ENCODE peak calls at places on chromosomes 13 and 19, in ten cellular contexts. One of them, this sample, is unnamed.

GRCh38 chr13:79837741-79838450 is 356.9 kb downstream of the NDFIP2 start:
- DNase-seq in right lobe of liver: no peak
- DNase-seq in Peyer's patch: no peak
- DNase-seq in suprapubic skin: no peak
- DNase-seq in A549: no peak
- DNase-seq in H54: peak
- DNase-seq in upper lobe of left lung: no peak
- DNase-seq in heart left ventricle: no peak
- DNase-seq in IMR-90: peak
- DNase-seq in breast epithelium: no peak
- DNase-seq in this sample: no peak

GRCh38 chr13:50731400-50731799 is 112.1 kb downstream of the DLEU7 start:
- DNase-seq in breast epithelium: no peak
- DNase-seq in IMR-90: peak
- DNase-seq in upper lobe of left lung: no peak
- DNase-seq in heart left ventricle: no peak
- DNase-seq in right lobe of liver: no peak
- DNase-seq in A549: no peak
- DNase-seq in Peyer's patch: no peak
- DNase-seq in H54: no peak
- DNase-seq in suprapubic skin: no peak
- DNase-seq in this sample: no peak

GRCh38 chr13:113656831-113657671 is 947 bp downstream of the ATP4B start:
- DNase-seq in right lobe of liver: no peak
- DNase-seq in H54: no peak
- DNase-seq in IMR-90: no peak
- DNase-seq in breast epithelium: peak
- DNase-seq in A549: no peak
- DNase-seq in upper lobe of left lung: peak
- DNase-seq in heart left ventricle: no peak
- DNase-seq in suprapubic skin: peak
- DNase-seq in Peyer's patch: peak
- DNase-seq in this sample: no peak

GRCh38 chr13:89150362-89150761 is 1479.2 kb downstream of the SLITRK5 start:
- DNase-seq in upper lobe of left lung: no peak
- DNase-seq in suprapubic skin: no peak
- DNase-seq in right lobe of liver: no peak
- DNase-seq in breast epithelium: no peak
- DNase-seq in H54: no peak
- DNase-seq in IMR-90: no peak
- DNase-seq in A549: no peak
- DNase-seq in heart left ventricle: no peak
- DNase-seq in Peyer's patch: no peak
- DNase-seq in this sample: no peak

GRCh38 chr13:48398450-48399095 is 14.3 kb downstream of the LPAR6 start:
- DNase-seq in IMR-90: peak
- DNase-seq in H54: no peak
- DNase-seq in upper lobe of left lung: no peak
- DNase-seq in A549: no peak
- DNase-seq in breast epithelium: no peak
- DNase-seq in right lobe of liver: no peak
- DNase-seq in heart left ventricle: no peak
- DNase-seq in Peyer's patch: no peak
- DNase-seq in suprapubic skin: no peak
- DNase-seq in this sample: no peak

GRCh38 chr13:112918746-112919145 is 50.3 kb upstream of the MCF2L start:
- DNase-seq in right lobe of liver: no peak
- DNase-seq in Peyer's patch: no peak
- DNase-seq in upper lobe of left lung: no peak
- DNase-seq in heart left ventricle: no peak
- DNase-seq in IMR-90: no peak
- DNase-seq in A549: no peak
- DNase-seq in suprapubic skin: no peak
- DNase-seq in breast epithelium: peak
- DNase-seq in H54: no peak
- DNase-seq in this sample: no peak

GRCh38 chr13:113928701-113929627 is 44.9 kb downstream of the C13orf46 start:
- DNase-seq in Peyer's patch: peak
- DNase-seq in right lobe of liver: no peak
- DNase-seq in A549: no peak
- DNase-seq in breast epithelium: peak
- DNase-seq in upper lobe of left lung: peak
- DNase-seq in H54: peak
- DNase-seq in IMR-90: peak
- DNase-seq in suprapubic skin: peak
- DNase-seq in heart left ventricle: peak
- DNase-seq in this sample: no peak

GRCh38 chr19:53102701-53103140 is 501 bp downstream of the ZNF160 start:
- DNase-seq in H54: peak
- DNase-seq in right lobe of liver: peak
- DNase-seq in Peyer's patch: peak
- DNase-seq in breast epithelium: no peak
- DNase-seq in IMR-90: peak
- DNase-seq in A549: no peak
- DNase-seq in upper lobe of left lung: peak
- DNase-seq in suprapubic skin: peak
- DNase-seq in heart left ventricle: peak
- DNase-seq in this sample: peak

GRCh38 chr19:20078696-20079095 is 896 bp downstream of the ZNF90 start:
- DNase-seq in upper lobe of left lung: peak
- DNase-seq in right lobe of liver: no peak
- DNase-seq in IMR-90: peak
- DNase-seq in breast epithelium: no peak
- DNase-seq in suprapubic skin: peak
- DNase-seq in A549: no peak
- DNase-seq in Peyer's patch: peak
- DNase-seq in heart left ventricle: no peak
- DNase-seq in H54: no peak
- DNase-seq in this sample: peak

DNA sequence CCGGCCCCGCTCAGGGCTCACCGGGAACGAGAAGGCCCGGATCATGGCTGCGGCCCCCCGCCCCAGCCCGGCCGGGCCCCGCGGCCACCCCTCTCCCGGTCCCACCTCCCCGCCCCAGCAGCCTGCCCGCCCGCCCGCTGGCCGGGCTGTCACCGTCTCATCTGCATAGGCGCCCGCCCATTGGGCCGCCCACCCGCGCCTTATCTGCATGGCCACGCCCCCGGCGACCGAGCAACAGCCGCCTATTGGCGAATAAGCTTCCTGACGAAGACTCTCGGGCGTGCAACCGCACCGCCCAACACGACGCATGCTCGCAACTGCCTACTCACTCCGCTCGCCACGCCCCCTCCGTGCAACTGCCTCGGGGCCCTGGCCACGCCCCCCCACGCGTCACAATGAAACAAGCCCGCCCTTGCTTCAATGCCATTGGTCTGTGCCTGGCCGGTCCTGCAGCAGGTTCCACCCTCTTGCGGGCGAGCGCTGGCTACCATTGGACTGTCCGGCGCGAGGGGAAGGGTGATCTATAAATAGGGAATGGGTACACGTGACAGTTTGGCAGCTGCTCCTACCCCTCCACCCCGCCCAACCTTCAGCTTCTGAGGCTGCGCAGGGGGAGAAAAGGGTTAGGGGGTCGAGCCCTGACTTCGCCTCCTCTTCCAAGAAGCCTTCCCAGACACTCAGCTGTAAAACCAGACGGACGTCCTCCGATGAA is at the start of gene DACT3:
- DNase-seq in heart left ventricle: peak
- DNase-seq in breast epithelium: peak
- DNase-seq in suprapubic skin: peak
- DNase-seq in IMR-90: peak
- DNase-seq in right lobe of liver: peak
- DNase-seq in Peyer's patch: peak
- DNase-seq in upper lobe of left lung: peak
- DNase-seq in A549: peak
- DNase-seq in H54: peak
- DNase-seq in this sample: peak
- TF ChIP-seq POLR2A in heart left ventricle: peak
- TF ChIP-seq POLR2A in breast epithelium: no peak
- TF ChIP-seq POLR2A in suprapubic skin: no peak
- TF ChIP-seq POLR2A in IMR-90: no peak
- TF ChIP-seq POLR2A in right lobe of liver: no peak
- TF ChIP-seq POLR2A in Peyer's patch: no peak
- TF ChIP-seq POLR2A in upper lobe of left lung: no peak
- TF ChIP-seq POLR2A in A549: no peak
- TF ChIP-seq POLR2A in H54: no peak
- TF ChIP-seq POLR2A in this sample: no peak

DNA sequence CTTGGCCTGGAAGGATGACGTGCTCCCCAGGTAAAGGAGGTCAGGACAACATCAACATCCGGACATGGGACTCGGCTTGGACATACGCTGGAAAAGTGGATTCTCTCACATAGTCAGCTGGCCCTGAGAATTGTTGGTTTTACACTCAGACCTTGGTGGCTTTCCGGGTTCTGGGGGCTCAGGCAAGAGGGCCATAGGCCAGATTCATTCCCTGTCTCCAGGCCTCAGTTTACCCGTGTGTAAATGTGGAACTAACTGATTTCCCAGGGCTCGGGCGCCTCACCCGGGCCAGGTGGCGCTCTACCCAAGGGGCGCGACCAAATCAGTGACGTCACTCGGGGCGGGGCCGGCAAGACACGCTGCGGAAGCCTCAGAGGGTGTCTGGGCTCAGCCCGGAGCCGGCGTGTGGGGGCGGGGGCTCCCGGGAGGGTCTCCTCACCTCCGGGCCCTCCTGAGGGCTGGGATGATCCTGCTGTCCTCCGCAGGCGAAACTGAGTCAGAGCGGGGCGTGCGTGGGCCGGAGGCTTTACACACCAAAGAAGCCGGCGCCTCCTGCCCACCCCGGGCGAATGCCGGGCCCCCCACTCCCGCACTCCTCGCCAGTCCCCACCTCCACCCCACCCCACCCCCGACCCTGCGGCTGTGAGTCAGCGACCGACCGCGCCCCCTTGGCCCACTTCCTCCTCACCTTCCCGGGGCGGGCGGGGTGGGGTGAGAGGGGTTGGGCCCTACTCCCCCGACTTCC is 861 bp upstream of the VASP start:
- DNase-seq in heart left ventricle: peak
- DNase-seq in suprapubic skin: peak
- DNase-seq in breast epithelium: peak
- DNase-seq in A549: peak
- DNase-seq in IMR-90: peak
- DNase-seq in H54: peak
- DNase-seq in right lobe of liver: peak
- DNase-seq in Peyer's patch: peak
- DNase-seq in upper lobe of left lung: peak
- DNase-seq in this sample: peak
- TF ChIP-seq POLR2A in heart left ventricle: peak
- TF ChIP-seq POLR2A in suprapubic skin: peak
- TF ChIP-seq POLR2A in breast epithelium: peak
- TF ChIP-seq POLR2A in A549: peak
- TF ChIP-seq POLR2A in IMR-90: peak
- TF ChIP-seq POLR2A in H54: peak
- TF ChIP-seq POLR2A in right lobe of liver: peak
- TF ChIP-seq POLR2A in Peyer's patch: peak
- TF ChIP-seq POLR2A in upper lobe of left lung: peak
- TF ChIP-seq POLR2A in this sample: peak

DNA sequence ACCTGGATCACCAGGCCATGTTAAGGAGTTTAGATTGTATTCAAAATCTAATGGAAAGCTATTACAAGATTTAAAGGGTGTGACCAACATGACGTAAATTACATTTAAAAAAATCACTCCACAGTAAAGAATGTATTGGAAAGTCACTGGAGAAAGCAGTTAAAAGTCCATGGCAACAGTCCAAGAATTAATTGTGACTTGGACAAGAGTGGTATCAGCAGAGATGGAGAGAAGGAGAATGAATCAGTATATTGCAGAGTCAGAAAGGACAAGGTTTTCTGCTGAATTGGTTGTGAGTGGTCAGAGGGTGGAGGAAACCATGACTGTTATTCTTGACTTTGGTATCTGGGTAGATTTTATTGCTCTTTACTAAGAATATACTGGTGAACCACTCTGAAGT is 535.2 kb upstream of the SLITRK1 start:
- DNase-seq in upper lobe of left lung: no peak
- DNase-seq in H54: no peak
- DNase-seq in IMR-90: no peak
- DNase-seq in heart left ventricle: no peak
- DNase-seq in Peyer's patch: no peak
- DNase-seq in breast epithelium: no peak
- DNase-seq in A549: no peak
- DNase-seq in suprapubic skin: no peak
- DNase-seq in right lobe of liver: no peak
- DNase-seq in this sample: no peak
- TF ChIP-seq POLR2A in upper lobe of left lung: no peak
- TF ChIP-seq POLR2A in H54: no peak
- TF ChIP-seq POLR2A in IMR-90: no peak
- TF ChIP-seq POLR2A in heart left ventricle: no peak
- TF ChIP-seq POLR2A in Peyer's patch: no peak
- TF ChIP-seq POLR2A in breast epithelium: no peak
- TF ChIP-seq POLR2A in A549: no peak
- TF ChIP-seq POLR2A in suprapubic skin: no peak
- TF ChIP-seq POLR2A in right lobe of liver: no peak
- TF ChIP-seq POLR2A in this sample: no peak

DNA sequence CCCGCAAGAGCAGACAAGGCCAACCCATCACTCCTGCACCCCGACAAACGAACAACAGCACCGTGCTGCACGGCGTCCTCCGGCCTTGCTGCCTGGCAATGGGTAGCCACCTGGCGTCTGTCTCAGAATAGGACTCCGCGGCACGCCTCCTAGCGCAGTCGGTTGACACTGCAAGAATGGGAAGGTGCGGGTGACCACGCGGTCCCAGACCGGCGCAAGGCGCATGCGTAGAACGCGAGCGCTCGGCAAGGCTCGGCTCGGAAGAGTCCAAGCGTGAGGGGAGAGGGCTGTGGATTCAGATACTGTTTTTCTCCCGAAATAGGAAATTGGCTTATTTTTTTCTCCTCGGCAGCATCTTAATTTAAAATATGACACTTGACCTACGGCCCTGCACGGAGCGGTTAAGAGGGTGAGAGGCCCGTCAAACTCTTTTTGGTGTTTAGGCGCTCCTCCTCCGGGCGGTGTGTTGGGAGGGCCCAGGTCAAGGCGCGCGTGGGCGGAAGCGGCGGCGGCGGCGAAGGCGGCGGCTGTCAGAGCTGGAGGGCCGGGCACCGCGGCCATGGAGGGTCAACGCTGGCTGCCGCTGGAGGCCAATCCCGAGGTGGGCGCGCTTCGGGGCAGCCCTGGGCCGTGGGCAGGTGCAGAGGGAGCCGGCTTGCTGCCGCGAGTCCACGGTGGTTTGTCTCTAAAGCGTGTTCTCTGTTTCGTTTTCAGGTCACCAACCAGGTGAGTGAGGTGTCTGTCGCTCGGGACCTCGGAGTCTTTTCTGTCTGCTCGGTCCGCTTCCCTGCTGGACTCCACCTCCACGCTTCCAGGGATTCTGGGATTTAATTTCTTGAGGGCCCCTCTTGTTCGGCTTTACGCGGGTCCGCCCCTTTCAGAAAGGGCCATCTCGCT is at the start of gene UCHL3:
- DNase-seq in heart left ventricle: peak
- DNase-seq in Peyer's patch: peak
- DNase-seq in right lobe of liver: peak
- DNase-seq in IMR-90: peak
- DNase-seq in H54: peak
- DNase-seq in breast epithelium: peak
- DNase-seq in A549: peak
- DNase-seq in suprapubic skin: peak
- DNase-seq in upper lobe of left lung: peak
- DNase-seq in this sample: peak
- TF ChIP-seq POLR2A in heart left ventricle: peak
- TF ChIP-seq POLR2A in Peyer's patch: peak
- TF ChIP-seq POLR2A in right lobe of liver: peak
- TF ChIP-seq POLR2A in IMR-90: no peak
- TF ChIP-seq POLR2A in H54: peak
- TF ChIP-seq POLR2A in breast epithelium: no peak
- TF ChIP-seq POLR2A in A549: peak
- TF ChIP-seq POLR2A in suprapubic skin: peak
- TF ChIP-seq POLR2A in upper lobe of left lung: peak
- TF ChIP-seq POLR2A in this sample: peak